ENCODE peak calls at places on chromosomes 7 and 10, in four cellular contexts. One of them, this sample, is unnamed.
A peak's percentile ranks its signal among the peaks of the same experiment; 100 is the strongest.

GRCh38 chr7:20219446-20220292 is 2.5 kb upstream of the MACC1 start:
- DNase-seq in K562: peak; percentile 99
- DNase-seq in H1: no peak
- DNase-seq in HCT116: no peak
- DNase-seq in this sample: peak; percentile 89

GRCh38 chr10:126686732-126687693 is 16.5 kb upstream of the C10orf90 start:
- DNase-seq in K562: no peak
- DNase-seq in H1: no peak
- DNase-seq in HCT116: no peak
- DNase-seq in this sample: no peak

GRCh38 chr10:79488870-79489269 is 23.5 kb upstream of the EIF5AL1 start:
- DNase-seq in K562: no peak
- DNase-seq in H1: no peak
- DNase-seq in HCT116: no peak
- DNase-seq in this sample: no peak

GRCh38 chr7:99579956-99580777 is 17.9 kb upstream of the TMEM225B start:
- DNase-seq in K562: no peak
- DNase-seq in H1: no peak
- DNase-seq in HCT116: no peak
- DNase-seq in this sample: no peak

GRCh38 chr7:106023369-106024322 is 60.6 kb downstream of the CDHR3 start:
- DNase-seq in K562: peak; percentile 56
- DNase-seq in H1: no peak
- DNase-seq in HCT116: no peak
- DNase-seq in this sample: no peak

GRCh38 chr7:151137076-151137611 is 30.4 kb downstream of the GBX1 start:
- DNase-seq in K562: no peak
- DNase-seq in H1: no peak
- DNase-seq in HCT116: no peak
- DNase-seq in this sample: no peak

GRCh38 chr10:34397324-34397723 is 417.8 kb downstream of the PARD3 start:
- DNase-seq in K562: no peak
- DNase-seq in H1: no peak
- DNase-seq in HCT116: no peak
- DNase-seq in this sample: no peak

GRCh38 chr10:124701038-124701365 is 43.2 kb downstream of the FAM53B start:
- DNase-seq in K562: no peak
- DNase-seq in H1: no peak
- DNase-seq in HCT116: no peak
- DNase-seq in this sample: no peak

GRCh38 chr7:153188630-153189029 is 429.1 kb downstream of the ACTR3B start:
- DNase-seq in K562: no peak
- DNase-seq in H1: no peak
- DNase-seq in HCT116: no peak
- DNase-seq in this sample: no peak

GRCh38 chr10:27696466-27696865 is 49.2 kb downstream of the MKX start:
- DNase-seq in K562: no peak
- DNase-seq in H1: no peak
- DNase-seq in HCT116: no peak
- DNase-seq in this sample: no peak

GRCh38 chr7:97580205-97580604 is 151.7 kb upstream of the TAC1 start:
- DNase-seq in K562: no peak
- DNase-seq in H1: no peak
- DNase-seq in HCT116: no peak
- DNase-seq in this sample: no peak

GRCh38 chr7:1114505-1114904 is 26.6 kb downstream of the GPER1 start:
- DNase-seq in K562: no peak
- DNase-seq in H1: no peak
- DNase-seq in HCT116: no peak
- DNase-seq in this sample: no peak

GRCh38 chr7:79176859-79177477 is 276.5 kb downstream of the MAGI2 start:
- DNase-seq in K562: peak; percentile 6
- DNase-seq in H1: no peak
- DNase-seq in HCT116: peak; percentile 24
- DNase-seq in this sample: no peak

GRCh38 chr10:44801383-44802327 is 109.5 kb upstream of the TMEM72 start:
- DNase-seq in K562: no peak
- DNase-seq in H1: no peak
- DNase-seq in HCT116: peak; percentile 34
- DNase-seq in this sample: peak; percentile 91

GRCh38 chr7:22633954-22634474 is 93.0 kb upstream of the IL6 start:
- DNase-seq in K562: no peak
- DNase-seq in H1: no peak
- DNase-seq in HCT116: no peak
- DNase-seq in this sample: no peak
- TF ChIP-seq JUND in K562: no peak
- TF ChIP-seq JUND in H1: no peak
- TF ChIP-seq JUND in HCT116: no peak
- TF ChIP-seq JUND in this sample: no peak

DNA sequence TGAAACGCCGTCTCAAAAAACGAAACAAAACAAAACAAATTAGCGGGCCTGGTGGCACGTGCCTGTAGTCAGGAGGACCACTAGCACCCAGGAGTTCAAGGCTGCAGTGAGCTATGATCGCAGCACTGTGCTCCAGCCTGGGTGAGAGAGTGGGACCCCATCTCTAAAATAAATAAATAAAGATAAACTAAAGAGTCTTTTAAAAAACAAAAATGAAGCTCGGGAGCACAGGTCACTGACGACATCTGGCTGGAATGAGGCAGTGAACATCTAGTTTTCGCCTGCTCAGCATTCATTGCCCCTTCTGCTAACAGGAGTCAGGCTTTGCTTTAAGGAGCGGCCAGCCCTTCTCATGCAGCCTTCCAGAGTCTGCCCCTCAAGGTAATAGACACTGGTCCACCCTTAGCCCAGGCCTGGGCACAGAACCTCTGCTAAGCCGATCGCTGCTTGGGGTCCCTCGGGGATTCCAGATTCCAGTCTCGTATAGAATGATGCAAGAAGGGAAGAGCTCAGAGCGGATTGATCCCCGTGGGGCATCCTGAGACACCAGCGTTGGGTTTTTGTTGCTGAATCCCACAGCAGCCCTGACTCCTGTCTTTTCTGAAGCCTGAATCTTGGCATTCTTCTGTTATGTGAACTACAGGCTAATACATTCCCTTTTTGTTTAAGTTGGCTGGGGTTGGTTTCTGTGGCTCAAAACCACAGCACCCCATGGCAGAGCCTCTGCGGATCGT is 14.2 kb upstream of the FOXK1 start:
- DNase-seq in K562: no peak
- DNase-seq in H1: no peak
- DNase-seq in HCT116: no peak
- DNase-seq in this sample: peak; percentile 34
- TF ChIP-seq JUND in K562: no peak
- TF ChIP-seq JUND in H1: no peak
- TF ChIP-seq JUND in HCT116: no peak
- TF ChIP-seq JUND in this sample: no peak

DNA sequence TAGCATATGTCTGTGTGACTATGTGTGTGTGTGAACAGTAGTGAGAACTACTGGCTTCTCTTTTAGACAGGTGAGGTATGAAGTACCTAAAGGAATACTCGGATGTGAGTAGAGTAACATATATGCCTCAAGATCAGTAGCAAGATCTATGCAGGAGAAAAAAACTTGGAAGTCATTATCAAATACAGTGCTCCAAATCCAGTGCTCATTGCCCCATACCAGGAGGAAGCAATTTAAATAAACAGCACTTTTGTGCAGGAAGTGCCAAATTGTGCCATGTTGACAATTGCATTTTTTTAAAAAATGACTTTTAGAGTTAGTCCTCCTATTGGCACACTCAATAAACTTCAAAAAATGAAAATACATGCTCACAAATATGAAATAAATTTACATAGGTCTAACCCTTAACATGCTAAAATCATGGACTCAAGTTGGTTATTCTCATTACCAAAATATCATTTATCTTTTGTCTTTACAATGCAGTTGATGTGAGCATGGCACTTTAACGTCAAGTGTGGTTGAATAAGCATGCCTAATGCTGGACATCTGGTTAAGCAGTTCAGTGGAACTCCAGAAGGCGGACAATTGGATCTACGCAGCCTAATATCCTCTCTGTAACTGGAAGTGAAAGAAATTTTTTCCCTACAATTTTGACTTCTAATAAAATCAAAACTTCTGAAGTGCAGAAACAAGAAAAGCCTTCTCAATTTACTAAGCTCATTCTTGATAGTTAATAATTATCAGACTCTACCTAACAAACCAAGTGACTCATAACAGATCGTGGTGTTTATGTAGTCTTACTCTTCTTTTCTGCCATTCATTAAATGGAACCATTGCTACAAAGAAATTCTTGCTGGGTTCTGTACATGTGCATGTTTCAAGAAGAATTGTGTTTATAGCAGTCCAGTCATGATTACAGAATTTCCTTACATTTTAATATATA is 195.2 kb downstream of the MDFIC start:
- DNase-seq in K562: no peak
- DNase-seq in H1: no peak
- DNase-seq in HCT116: no peak
- DNase-seq in this sample: no peak
- TF ChIP-seq JUND in K562: no peak
- TF ChIP-seq JUND in H1: no peak
- TF ChIP-seq JUND in HCT116: no peak
- TF ChIP-seq JUND in this sample: no peak

DNA sequence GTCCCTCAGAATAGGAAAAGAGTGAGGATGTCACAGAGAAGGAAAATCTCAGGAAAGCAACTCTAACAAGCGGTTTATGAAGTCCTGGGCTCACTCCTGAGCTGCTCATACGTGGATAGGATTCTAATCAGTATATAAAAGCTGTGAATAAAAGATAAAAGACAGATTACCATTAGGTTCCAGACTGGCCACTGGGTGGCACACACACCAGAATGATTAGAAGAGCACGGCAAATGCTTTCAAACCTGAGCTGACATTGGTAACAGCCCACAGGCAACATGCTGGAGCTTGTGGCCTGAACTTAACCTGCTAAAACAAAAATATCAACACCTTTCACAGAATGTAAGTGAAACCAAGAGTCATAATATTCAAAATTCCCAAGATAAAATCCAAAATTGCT is 370.8 kb downstream of the GRID1 start:
- DNase-seq in K562: peak; percentile 32
- DNase-seq in H1: no peak
- DNase-seq in HCT116: peak; percentile 29
- DNase-seq in this sample: peak; percentile 37
- TF ChIP-seq JUND in K562: no peak
- TF ChIP-seq JUND in H1: no peak
- TF ChIP-seq JUND in HCT116: no peak
- TF ChIP-seq JUND in this sample: no peak

GRCh38 chr10:97016728-97017473 is 168.9 kb downstream of the SLIT1 start:
- DNase-seq in K562: no peak
- DNase-seq in H1: no peak
- DNase-seq in HCT116: no peak
- DNase-seq in this sample: no peak
- TF ChIP-seq JUND in K562: no peak
- TF ChIP-seq JUND in H1: no peak
- TF ChIP-seq JUND in HCT116: no peak
- TF ChIP-seq JUND in this sample: no peak

DNA sequence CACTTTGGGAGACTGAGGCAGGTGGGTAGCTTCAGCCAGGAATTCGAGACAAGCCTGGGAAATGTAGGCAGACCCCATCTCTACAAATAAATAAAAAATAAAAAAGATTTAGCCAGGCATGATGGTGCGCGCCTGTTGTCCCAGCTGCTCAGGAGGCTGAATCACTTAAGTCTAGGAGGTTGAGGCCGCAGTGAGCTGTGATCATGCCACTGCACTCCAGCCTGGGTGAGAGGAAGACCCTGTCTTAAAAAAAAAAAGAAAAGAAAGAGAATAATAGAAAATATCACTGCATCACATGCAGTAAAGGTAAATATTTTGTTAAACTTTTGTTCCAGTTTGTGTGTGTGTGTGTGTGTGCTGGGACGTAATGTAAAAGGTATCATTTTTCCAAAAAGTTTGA is 3.0 kb downstream of the STRIP2 start:
- DNase-seq in K562: peak; percentile 42
- DNase-seq in H1: no peak
- DNase-seq in HCT116: no peak
- DNase-seq in this sample: no peak
- TF ChIP-seq JUND in K562: no peak
- TF ChIP-seq JUND in H1: no peak
- TF ChIP-seq JUND in HCT116: no peak
- TF ChIP-seq JUND in this sample: no peak